ENCODE peak calls at places on chromosomes 6 and 20, in seven cellular contexts. I, F, L, X, R, V and M are unnamed samples.

GRCh38 chr20:52033313-52033712 is 158.3 kb downstream of the ZFP64 start:
- DNase-seq in I (no peak), F (no peak), L (no peak), X (no peak), R (no peak), V (peak; percentile 66), M (no peak)

GRCh38 chr20:62820962-62821725 is 4.3 kb downstream of the COL9A3 start:
- DNase-seq in I (no peak), F (peak; percentile 72), L (no peak), X (no peak), R (no peak), V (no peak), M (no peak)

GRCh38 chr6:116436586-116436985 is 24.6 kb upstream of the CALHM6 start:
- DNase-seq in I (no peak), F (no peak), L (no peak), X (no peak), R (no peak), V (no peak), M (no peak)

GRCh38 chr6:163971841-163972838 is 557.6 kb downstream of the QKI start:
- DNase-seq in I (no peak), F (peak; percentile 75), L (no peak), X (no peak), R (no peak), V (peak; percentile 25), M (no peak)

GRCh38 chr6:23533311-23533710 is 592.7 kb upstream of the NRSN1 start:
- DNase-seq in I (no peak), F (no peak), L (no peak), X (no peak), R (no peak), V (no peak), M (no peak)

GRCh38 chr20:17576215-17576614 is 6.3 kb downstream of the DSTN start:
- DNase-seq in I (no peak), F (no peak), L (no peak), X (no peak), R (no peak), V (no peak), M (no peak)

GRCh38 chr6:147395158-147395557 is 113.3 kb upstream of the SAMD5 start:
- DNase-seq in I (no peak), F (no peak), L (no peak), X (no peak), R (no peak), V (no peak), M (no peak)

GRCh38 chr6:1526689-1527088 is 83.0 kb upstream of the FOXC1 start:
- DNase-seq in I (no peak), F (no peak), L (no peak), X (no peak), R (no peak), V (no peak), M (no peak)

GRCh38 chr6:155185544-155185943 is 78.3 kb upstream of the CLDN20 start:
- DNase-seq in I (no peak), F (no peak), L (no peak), X (no peak), R (peak; percentile 23), V (peak; percentile 59), M (no peak)

GRCh38 chr20:8790442-8791074 is 278.3 kb upstream of the PLCB4 start:
- DNase-seq in I (no peak), F (no peak), L (no peak), X (peak; percentile 51), R (peak; percentile 24), V (peak; percentile 76), M (peak; percentile 6)

GRCh38 chr6:107161521-107161920 is 46.2 kb upstream of the BEND3 start:
- DNase-seq in I (no peak), F (no peak), L (no peak), X (no peak), R (no peak), V (no peak), M (no peak)

GRCh38 chr6:41021832-41022231 is 17.2 kb downstream of the UNC5CL start:
- DNase-seq in I (no peak), F (no peak), L (no peak), X (no peak), R (no peak), V (no peak), M (no peak)

GRCh38 chr6:29792123-29793035 is 35.2 kb upstream of the HLA-G start:
- DNase-seq in I (peak; percentile 68), F (peak; percentile 96), L (peak; percentile 91), X (no peak), R (no peak), V (peak; percentile 70), M (no peak)

GRCh38 chr6:44002591-44003344 is 124.5 kb downstream of the MRPL14 start:
- DNase-seq in I (peak; percentile 69), F (peak; percentile 94), L (peak; percentile 65), X (no peak), R (no peak), V (peak; percentile 78), M (peak; percentile 36)

GRCh38 chr6:85662251-85662650 is 19.6 kb upstream of the SYNCRIP start:
- DNase-seq in I (no peak), F (no peak), L (no peak), X (no peak), R (no peak), V (no peak), M (no peak)

GRCh38 chr20:905396-905961 is 10.7 kb downstream of the ANGPT4 start:
- DNase-seq in I (no peak), F (no peak), L (peak; percentile 33), X (no peak), R (no peak), V (no peak), M (no peak)

GRCh38 chr6:117399924-117400323 is 25.8 kb downstream of the ROS1 start:
- DNase-seq in I (no peak), F (no peak), L (no peak), X (no peak), R (no peak), V (peak; percentile 22), M (no peak)

GRCh38 chr6:34928695-34929094 is 39.6 kb downstream of the ANKS1A start:
- DNase-seq in I (no peak), F (no peak), L (no peak), X (no peak), R (no peak), V (no peak), M (no peak)

GRCh38 chr20:61314326-61315010 is 62.4 kb downstream of the CDH4 start:
- DNase-seq in I (no peak), F (no peak), L (peak; percentile 1), X (no peak), R (no peak), V (no peak), M (no peak)

GRCh38 chr6:159023893-159024292 is 20.9 kb downstream of the TAGAP start:
- DNase-seq in I (no peak), F (no peak), L (no peak), X (no peak), R (no peak), V (no peak), M (no peak)

GRCh38 chr6:48101277-48101676 is 9.7 kb downstream of the PTCHD4 start:
- DNase-seq in I (no peak), F (no peak), L (no peak), X (no peak), R (no peak), V (no peak), M (no peak)

GRCh38 chr20:53434662-53435061 is 159.0 kb downstream of the ZNF217 start:
- DNase-seq in I (no peak), F (peak; percentile 16), L (no peak), X (no peak), R (no peak), V (no peak), M (no peak)

GRCh38 chr20:33175123-33175522 is 7.2 kb downstream of the BPIFA2 start:
- DNase-seq in I (no peak), F (no peak), L (no peak), X (no peak), R (no peak), V (no peak), M (no peak)

GRCh38 chr6:13357551-13358075 is 29.3 kb upstream of the TBC1D7 start:
- DNase-seq in I (no peak), F (peak; percentile 56), L (no peak), X (no peak), R (no peak), V (peak; percentile 66), M (no peak)

GRCh38 chr6:139881728-139882211 is 507.3 kb upstream of the CITED2 start:
- DNase-seq in I (no peak), F (no peak), L (no peak), X (peak; percentile 79), R (peak; percentile 53), V (peak; percentile 64), M (peak; percentile 15)

GRCh38 chr6:157488635-157489226 is 107.7 kb downstream of the ZDHHC14 start:
- DNase-seq in I (no peak), F (no peak), L (no peak), X (no peak), R (no peak), V (no peak), M (no peak)
- TF ChIP-seq POLR2AphosphoS5 in I (no peak), F (no peak), L (no peak), X (no peak), R (no peak), V (no peak), M (no peak)

GRCh38 chr6:28354688-28355554 is 5.2 kb downstream of the ZKSCAN3 start:
- DNase-seq in I (no peak), F (no peak), L (no peak), X (no peak), R (no peak), V (no peak), M (no peak)

GRCh38 chr6:28355743-28356665 is 6.3 kb downstream of the ZKSCAN3 start:
- DNase-seq in I (peak; percentile 62), F (no peak), L (peak; percentile 87), X (peak; percentile 75), R (peak; percentile 72), V (peak; percentile 96), M (peak; percentile 61)

GRCh38 chr6:28353981-28354676 is 4.4 kb downstream of the ZKSCAN3 start:
- DNase-seq in I (no peak), F (peak; percentile 18), L (no peak), X (peak; percentile 78), R (peak; percentile 80), V (no peak), M (peak; percentile 78)

GRCh38 chr6:28357036-28357435 is 7.3 kb downstream of the ZKSCAN3 start:
- DNase-seq in I (no peak), F (no peak), L (no peak), X (no peak), R (no peak), V (peak; percentile 19), M (no peak)

DNA sequence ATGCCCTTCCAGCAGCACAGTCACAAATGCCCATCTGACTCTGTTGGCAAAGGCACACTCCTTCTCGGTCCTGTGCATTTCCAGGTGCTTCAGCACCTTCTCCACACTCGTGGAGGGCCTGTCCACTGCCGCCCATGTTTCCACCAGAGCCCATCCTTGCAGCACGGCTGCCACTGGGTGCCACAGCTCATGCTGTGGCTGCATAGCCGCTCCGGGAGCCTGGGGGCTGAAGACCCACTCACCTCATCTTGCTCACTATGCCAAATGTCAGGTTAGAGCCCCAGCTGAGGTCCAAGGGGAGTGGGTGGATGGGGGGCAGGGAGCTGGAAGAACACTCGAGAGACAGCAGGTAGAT is 6.9 kb downstream of the ZKSCAN3 start:
- DNase-seq in I (no peak), F (peak; percentile 25), L (peak; percentile 77), X (no peak), R (no peak), V (no peak), M (no peak)
- H3K4me3 ChIP-seq in I (no peak overlapping the region), F (no peak overlapping the region), L (no peak overlapping the region), X (peak overlapping the region; percentile 76), R (no peak overlapping the region), V (no peak overlapping the region), M (no peak overlapping the region)

GRCh38 chr6:2858678-2859324 is 17.1 kb upstream of the SERPINB1 start:
- DNase-seq in I (no peak), F (no peak), L (no peak), X (no peak), R (no peak), V (no peak), M (no peak)
- TF ChIP-seq POLR2AphosphoS5 in I (no peak), F (no peak), L (peak; percentile 53), X (no peak), R (peak; percentile 11), V (no peak), M (no peak)

GRCh38 chr6:170295519-170296422 is 4.9 kb upstream of the DLL1 start:
- DNase-seq in I (no peak), F (peak; percentile 90), L (peak; percentile 85), X (no peak), R (no peak), V (peak; percentile 95), M (peak; percentile 13)
- H3K4me3 ChIP-seq in I (peak overlapping the region; percentile 59), F (peak overlapping the region; percentile 57), L (peak overlapping the region; percentile 3), X (peak overlapping the region; percentile 54), R (peak overlapping the region; percentile 35), V (peak overlapping the region; percentile 78), M (peak overlapping the region; percentile 38)